ENCODE peak calls at places on chromosomes 4 and X, in seven cellular contexts. Z, X, W, R, Q, U and I are unnamed samples.

GRCh38 chr4:110211007-110211769 is 12.8 kb upstream of the ELOVL6 start:
- DNase-seq in Q (no peak), X (peak; percentile 51), U (peak; percentile 7), R (no peak), W (no peak), Z (no peak), I (peak; percentile 49)

GRCh38 chr4:179607003-179607402 is 2164.8 kb upstream of the AGA start:
- DNase-seq in Q (no peak), Z (no peak), R (no peak), U (no peak), W (no peak), X (peak; percentile 20), I (no peak)

GRCh38 chr4:168634276-168634802 is 137.5 kb downstream of the PALLD start:
- DNase-seq in Q (no peak), Z (no peak), X (peak; percentile 99), U (no peak), R (no peak), W (peak; percentile 39), I (no peak)

GRCh38 chr4:136690363-136690762 is 841.9 kb downstream of the PCDH18 start:
- DNase-seq in Q (no peak), X (peak; percentile 25), W (no peak), U (no peak), Z (no peak), R (no peak), I (no peak)

GRCh38 chrX:119468930-119469635 is 839 bp downstream of the SLC25A5 start:
- DNase-seq in R (peak; percentile 85), Z (peak; percentile 94), X (peak; percentile 69), W (peak; percentile 86), U (peak; percentile 81), Q (peak; percentile 84), I (peak; percentile 49)

GRCh38 chr4:158890294-158890693 is 121.5 kb downstream of the FNIP2 start:
- DNase-seq in Z (no peak), R (no peak), Q (no peak), W (no peak), U (no peak), X (no peak), I (no peak)

GRCh38 chr4:143437937-143438336 is 75.6 kb upstream of the SMARCA5 start:
- DNase-seq in Q (no peak), X (no peak), R (no peak), U (no peak), Z (no peak), W (no peak), I (no peak)

GRCh38 chr4:106816501-106816900 is 219.6 kb downstream of the DKK2 start:
- DNase-seq in U (no peak), W (no peak), Q (no peak), X (peak; percentile 79), R (no peak), Z (no peak), I (no peak)

GRCh38 chr4:184039963-184040383 is 134.9 kb downstream of the STOX2 start:
- DNase-seq in X (no peak), Z (no peak), Q (peak; percentile 31), W (no peak), R (no peak), U (no peak), I (no peak)

GRCh38 chr4:111027526-111027925 is 404.6 kb upstream of the PITX2 start:
- DNase-seq in Z (no peak), W (no peak), X (peak; percentile 87), R (no peak), Q (no peak), U (no peak), I (no peak)

GRCh38 chr4:150402968-150403367 is 179.0 kb upstream of the MAB21L2 start:
- DNase-seq in U (no peak), Q (peak; percentile 49), X (peak; percentile 31), R (no peak), Z (no peak), W (no peak), I (no peak)

GRCh38 chrX:112510629-112511028 is 169.1 kb downstream of the LHFPL1 start:
- DNase-seq in Q (no peak), R (no peak), X (no peak), W (no peak), Z (no peak), U (no peak), I (no peak)

GRCh38 chrX:153806999-153807575 is 12.6 kb downstream of the SSR4 start:
- DNase-seq in U (no peak), R (no peak), Q (no peak), X (no peak), Z (no peak), W (no peak), I (no peak)

GRCh38 chr4:158775091-158775651 is 6.3 kb downstream of the FNIP2 start:
- DNase-seq in W (no peak), U (no peak), R (no peak), Q (peak; percentile 34), Z (no peak), X (peak; percentile 85), I (peak; percentile 45)

GRCh38 chrX:116278819-116279218 is 108.3 kb downstream of the AGTR2 start:
- DNase-seq in X (no peak), Z (no peak), Q (no peak), W (no peak), U (no peak), R (no peak), I (no peak)

GRCh38 chr4:84582988-84583870 is at the start of gene CDS1:
- DNase-seq in R (peak; percentile 83), U (no peak), Q (no peak), W (no peak), Z (peak; percentile 43), X (no peak), I (peak; percentile 49)

GRCh38 chr4:14987054-14987453 is 15.2 kb upstream of the CPEB2 start:
- DNase-seq in X (no peak), U (no peak), W (no peak), Q (no peak), Z (no peak), R (no peak), I (no peak)

GRCh38 chr4:86927843-86928395 is 6.9 kb upstream of the AFF1 start:
- DNase-seq in R (no peak), Q (no peak), X (peak; percentile 97), W (peak; percentile 74), Z (no peak), U (no peak), I (peak; percentile 91)

GRCh38 chr4:8724436-8725070 is 132.0 kb downstream of the CPZ start:
- DNase-seq in Q (no peak), U (no peak), Z (peak; percentile 13), W (peak; percentile 2), X (no peak), R (no peak), I (no peak)

GRCh38 chr4:80876810-80877209 is 153.7 kb upstream of the BMP3 start:
- DNase-seq in X (peak; percentile 3), Z (no peak), W (no peak), Q (no peak), U (no peak), R (no peak), I (no peak)

GRCh38 chr4:169009281-169010124 is 552 bp downstream of the CBR4 start:
- DNase-seq in R (peak; percentile 51), Z (peak; percentile 82), U (peak; percentile 30), W (peak; percentile 67), X (peak; percentile 57), Q (peak; percentile 69), I (peak; percentile 26)

GRCh38 chrX:13283968-13284914 is 35.6 kb downstream of the ATXN3L start:
- DNase-seq in Q (no peak), R (no peak), W (no peak), X (peak; percentile 91), U (no peak), Z (no peak), I (peak; percentile 16)

GRCh38 chrX:85243155-85243554 is 424 bp downstream of the SATL1 start:
- DNase-seq in Q (no peak), Z (no peak), R (no peak), X (peak; percentile 1), W (no peak), U (no peak), I (no peak)

DNA sequence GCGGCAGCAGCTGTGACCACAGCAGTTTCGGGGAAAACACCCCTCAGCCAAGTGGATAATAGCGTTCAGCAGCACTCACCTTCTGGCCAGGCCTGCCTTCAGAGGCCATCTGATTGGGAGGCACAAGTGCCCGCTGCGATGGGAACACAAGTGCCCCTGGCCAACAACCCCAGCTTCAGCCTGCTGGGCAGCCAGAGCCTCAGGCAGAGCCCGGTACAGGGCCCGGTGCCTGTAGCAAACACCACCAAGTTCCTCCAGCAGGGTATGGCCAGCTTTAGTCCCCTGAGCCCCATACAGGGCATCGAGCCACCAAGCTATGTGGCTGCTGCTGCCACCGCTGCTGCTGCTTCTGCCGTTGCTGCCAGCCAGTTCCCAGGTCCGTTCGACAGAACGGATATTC is 56.0 kb upstream of the MTM1 start:
- DNase-seq in U (no peak), Z (no peak), Q (no peak), X (no peak), R (no peak), W (no peak), I (no peak)
- TF ChIP-seq CTCF in U (no peak), Z (no peak), Q (no peak), X (no peak), R (no peak), W (no peak), I (no peak)

DNA sequence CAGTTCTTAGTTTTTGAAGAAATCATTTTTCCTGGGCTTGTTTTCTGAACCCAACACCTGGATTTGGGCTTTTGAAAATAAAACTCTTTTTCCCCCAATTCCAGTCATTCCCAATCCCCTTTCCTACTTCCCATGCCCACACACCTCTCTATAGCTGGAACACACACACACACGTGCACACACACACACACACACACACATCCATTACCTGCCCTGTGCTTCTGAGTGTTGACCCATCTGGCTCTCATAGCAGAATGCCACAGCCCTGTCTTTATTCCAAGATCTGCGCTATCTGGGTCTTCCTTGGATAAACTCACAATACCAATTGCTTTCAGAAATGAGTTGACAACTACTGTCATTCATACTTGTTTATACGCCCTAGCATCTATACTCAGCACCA is 54.9 kb upstream of the C4orf54 start:
- DNase-seq in R (no peak), Q (no peak), X (no peak), Z (no peak), U (no peak), W (no peak), I (no peak)
- H3K27ac ChIP-seq in R (no peak overlapping the region), Q (no peak overlapping the region), X (no peak overlapping the region), Z (no peak overlapping the region), U (no peak overlapping the region), W (no peak overlapping the region), I (no peak overlapping the region)

DNA sequence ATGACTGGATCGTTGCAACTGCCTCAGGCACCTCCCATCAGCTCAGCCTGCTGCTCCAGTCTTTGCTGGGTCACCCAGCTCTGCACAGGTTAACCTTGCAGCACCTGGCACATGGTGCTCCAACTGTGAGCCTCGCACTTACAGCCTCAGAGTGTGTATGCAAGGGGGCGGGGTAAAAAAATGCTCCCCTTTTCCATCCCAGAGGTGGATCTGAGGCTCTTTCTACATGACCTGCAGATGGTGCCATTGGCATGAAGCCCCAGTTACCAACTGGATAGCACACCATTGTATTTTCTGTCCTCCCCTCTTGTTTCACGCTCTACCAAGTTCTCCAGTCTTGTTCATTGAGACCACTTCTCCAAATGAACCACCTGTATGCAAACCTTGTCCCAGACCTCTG is 46.2 kb upstream of the TRPC3 start:
- DNase-seq in Z (no peak), Q (peak; percentile 4), R (no peak), W (no peak), U (no peak), X (no peak), I (no peak)
- TF ChIP-seq CTCF in Z (peak; percentile 7), Q (peak; percentile 55), R (no peak), W (no peak), U (no peak), X (peak; percentile 21), I (no peak)

GRCh38 chrX:19602866-19603620 is 87.7 kb upstream of the MAP3K15 start:
- DNase-seq in R (no peak), Q (no peak), U (no peak), Z (peak; percentile 51), W (no peak), X (peak; percentile 82), I (peak; percentile 41)
- H3K27ac ChIP-seq in R (peak overlapping the region; percentile 9), Q (no peak overlapping the region), U (no peak overlapping the region), Z (no peak overlapping the region), W (no peak overlapping the region), X (no peak overlapping the region), I (no peak overlapping the region)

GRCh38 chr4:185204238-185204910 is 574 bp upstream of the CFAP97 start:
- DNase-seq in Z (no peak), X (no peak), W (no peak), U (no peak), Q (no peak), R (no peak), I (peak; percentile 28)
- TF ChIP-seq CTCF in Z (no peak), X (no peak), W (no peak), U (no peak), Q (no peak), R (no peak), I (no peak)